ENCODE peak calls at places on chromosomes 2 and 18, in eight cellular contexts. M, G, H, J, X, Q, T and D are unnamed samples.
A peak's percentile ranks its signal among the peaks of the same experiment; 100 is the strongest.

GRCh38 chr2:120661551-120661950 is 74.1 kb upstream of the GLI2 start:
- DNase-seq in M (peak; percentile 91), G (no peak), H (no peak), J (no peak), X (no peak), Q (no peak), T (no peak), D (peak; percentile 75)

GRCh38 chr18:63604791-63605567 is 17.8 kb downstream of the SERPINB13 start:
- DNase-seq in M (no peak), G (peak; percentile 17), H (no peak), J (no peak), X (no peak), Q (no peak), T (no peak), D (no peak)

GRCh38 chr2:9331704-9332103 is 91.6 kb downstream of the ITGB1BP1 start:
- DNase-seq in M (no peak), G (peak; percentile 66), H (no peak), J (peak; percentile 50), X (no peak), Q (no peak), T (no peak), D (no peak)

GRCh38 chr2:214575030-214575949 is 164.4 kb downstream of the VWC2L start:
- DNase-seq in M (no peak), G (no peak), H (no peak), J (no peak), X (no peak), Q (no peak), T (no peak), D (no peak)

GRCh38 chr2:37250869-37251740 is 19.6 kb downstream of the NDUFAF7 start:
- DNase-seq in M (no peak), G (no peak), H (no peak), J (no peak), X (no peak), Q (no peak), T (no peak), D (no peak)

GRCh38 chr2:234476766-234477165 is 20.1 kb downstream of the ARL4C start:
- DNase-seq in M (no peak), G (no peak), H (no peak), J (no peak), X (no peak), Q (no peak), T (no peak), D (no peak)

GRCh38 chr2:238585836-238586821 is 159.4 kb downstream of the ASB1 start:
- DNase-seq in M (no peak), G (no peak), H (no peak), J (peak; percentile 33), X (no peak), Q (peak; percentile 54), T (no peak), D (peak; percentile 48)

GRCh38 chr18:69757733-69758132 is 189.9 kb downstream of the CD226 start:
- DNase-seq in M (no peak), G (peak; percentile 66), H (no peak), J (no peak), X (no peak), Q (no peak), T (no peak), D (no peak)

GRCh38 chr2:202790676-202791075 is 80.9 kb downstream of the ICA1L start:
- DNase-seq in M (no peak), G (peak; percentile 13), H (no peak), J (no peak), X (no peak), Q (no peak), T (no peak), D (no peak)

GRCh38 chr2:65367517-65367916 is 64.9 kb downstream of the SPRED2 start:
- DNase-seq in M (no peak), G (peak; percentile 98), H (no peak), J (no peak), X (no peak), Q (no peak), T (peak; percentile 84), D (no peak)

GRCh38 chr2:206939340-206939739 is at the start of gene CPO:
- DNase-seq in M (no peak), G (no peak), H (no peak), J (no peak), X (no peak), Q (no peak), T (no peak), D (no peak)

GRCh38 chr2:206936456-206937222 is 2.7 kb upstream of the CPO start:
- DNase-seq in M (no peak), G (no peak), H (no peak), J (no peak), X (no peak), Q (no peak), T (no peak), D (no peak)

GRCh38 chr2:206937519-206937918 is 1.8 kb upstream of the CPO start:
- DNase-seq in M (no peak), G (no peak), H (no peak), J (no peak), X (no peak), Q (no peak), T (no peak), D (no peak)

DNA sequence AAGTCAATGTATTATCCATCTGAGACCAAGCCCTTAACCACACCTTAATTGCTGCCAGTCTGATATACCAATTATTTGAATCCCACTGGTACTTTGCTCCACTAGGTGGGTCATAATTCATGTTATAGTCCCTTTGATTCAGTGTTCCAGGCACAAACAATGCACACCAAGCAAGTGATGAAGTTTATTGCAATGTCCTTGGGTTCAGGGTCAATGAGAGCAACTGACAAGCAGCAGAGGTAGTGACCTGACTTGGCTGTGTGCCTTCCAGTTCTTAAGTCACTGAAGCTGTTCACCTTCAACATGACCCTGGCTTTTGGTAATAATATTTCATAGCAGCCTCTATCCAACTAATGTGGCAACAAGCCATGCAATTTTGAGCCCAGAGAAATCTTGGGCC is 3.3 kb upstream of the CPO start:
- DNase-seq in M (no peak), G (no peak), H (no peak), J (no peak), X (no peak), Q (no peak), T (no peak), D (no peak)
- H3K27me3 ChIP-seq in M (no peaks in the 10 kb centered on the region), G (no peaks in the 10 kb centered on the region), H (no peaks in the 10 kb centered on the region), J (no peaks in the 10 kb centered on the region), X (no peaks in the 10 kb centered on the region), Q (no peaks in the 10 kb centered on the region), T (no peaks in the 10 kb centered on the region), D (no peaks in the 10 kb centered on the region)

GRCh38 chr2:3728104-3729054 is 25.0 kb downstream of the DCDC2C start:
- DNase-seq in M (peak; percentile 51), G (peak; percentile 67), H (no peak), J (no peak), X (no peak), Q (no peak), T (peak; percentile 38), D (no peak)

GRCh38 chr2:3729786-3730185 is 26.4 kb downstream of the DCDC2C start:
- DNase-seq in M (no peak), G (no peak), H (no peak), J (no peak), X (no peak), Q (no peak), T (no peak), D (no peak)

GRCh38 chr2:3730646-3731045 is 27.3 kb downstream of the DCDC2C start:
- DNase-seq in M (no peak), G (peak; percentile 41), H (no peak), J (no peak), X (no peak), Q (no peak), T (peak; percentile 40), D (no peak)

GRCh38 chr2:3729055-3729448 is 25.7 kb downstream of the DCDC2C start:
- DNase-seq in M (no peak), G (no peak), H (no peak), J (no peak), X (no peak), Q (no peak), T (no peak), D (no peak)

GRCh38 chr2:3731829-3732228 is 28.5 kb downstream of the DCDC2C start:
- DNase-seq in M (no peak), G (no peak), H (no peak), J (no peak), X (no peak), Q (no peak), T (no peak), D (no peak)
- H3K27me3 ChIP-seq in M (no peaks in the 10 kb centered on the region), G (peaks cover 20% of the 10 kb centered on the region), H (no peaks in the 10 kb centered on the region), J (no peaks in the 10 kb centered on the region), X (no peaks in the 10 kb centered on the region), Q (no peaks in the 10 kb centered on the region), T (no peaks in the 10 kb centered on the region), D (no peaks in the 10 kb centered on the region)

GRCh38 chr2:27263287-27264252 is 723 bp upstream of the SLC30A3 start:
- DNase-seq in M (no peak), G (no peak), H (no peak), J (no peak), X (peak; percentile 15), Q (no peak), T (no peak), D (no peak)

GRCh38 chr2:27262379-27263286 is at the start of gene SLC30A3:
- DNase-seq in M (peak; percentile 92), G (no peak), H (peak; percentile 74), J (peak; percentile 65), X (peak; percentile 42), Q (peak; percentile 84), T (peak; percentile 36), D (no peak)

GRCh38 chr2:27264253-27264752 is 1.5 kb upstream of the SLC30A3 start:
- DNase-seq in M (no peak), G (no peak), H (no peak), J (no peak), X (peak; percentile 20), Q (no peak), T (no peak), D (no peak)

GRCh38 chr2:27264753-27265535 is 2.1 kb upstream of the SLC30A3 start:
- DNase-seq in M (peak; percentile 90), G (peak; percentile 35), H (peak; percentile 72), J (peak; percentile 81), X (peak; percentile 63), Q (peak; percentile 86), T (peak; percentile 75), D (no peak)

DNA sequence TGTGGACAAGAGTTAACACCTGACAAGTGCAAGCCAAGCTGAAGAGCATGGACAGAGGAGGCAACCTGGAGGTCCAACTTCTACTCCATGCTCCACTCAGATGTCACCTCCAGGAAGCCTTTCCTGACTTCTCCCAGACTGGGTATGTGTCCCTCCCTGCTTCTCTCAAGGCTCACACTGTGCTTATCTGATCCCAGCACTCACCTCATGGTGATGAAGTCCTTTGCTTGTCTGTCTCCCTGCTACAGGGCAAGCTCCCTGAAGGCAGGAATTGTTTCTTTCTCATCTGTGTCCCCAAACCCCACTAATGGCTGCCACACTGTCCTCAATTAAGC is 2.7 kb upstream of the SLC30A3 start:
- DNase-seq in M (no peak), G (no peak), H (no peak), J (no peak), X (no peak), Q (no peak), T (no peak), D (no peak)
- H3K27me3 ChIP-seq in M (no peaks in the 10 kb centered on the region), G (peaks cover 80% of the 10 kb centered on the region), H (peaks cover 75% of the 10 kb centered on the region), J (peaks cover 29% of the 10 kb centered on the region), X (peaks cover 26% of the 10 kb centered on the region), Q (peaks cover 50% of the 10 kb centered on the region), T (peaks cover 68% of the 10 kb centered on the region), D (no peaks in the 10 kb centered on the region)

GRCh38 chr18:1968801-1969498 is 602.4 kb downstream of the METTL4 start:
- DNase-seq in M (no peak), G (no peak), H (no peak), J (no peak), X (no peak), Q (no peak), T (no peak), D (no peak)

GRCh38 chr18:1965541-1965940 is 605.8 kb downstream of the METTL4 start:
- DNase-seq in M (no peak), G (no peak), H (no peak), J (no peak), X (no peak), Q (no peak), T (no peak), D (no peak)

GRCh38 chr18:1965016-1965415 is 606.3 kb downstream of the METTL4 start:
- DNase-seq in M (no peak), G (no peak), H (no peak), J (no peak), X (no peak), Q (no peak), T (no peak), D (no peak)
- H3K27me3 ChIP-seq in M (no peaks in the 10 kb centered on the region), G (no peaks in the 10 kb centered on the region), H (no peaks in the 10 kb centered on the region), J (no peaks in the 10 kb centered on the region), X (no peaks in the 10 kb centered on the region), Q (no peaks in the 10 kb centered on the region), T (peaks cover 3% of the 10 kb centered on the region), D (no peaks in the 10 kb centered on the region)